ENCODE peak calls at places on chromosomes 1 and 21, in five cellular contexts. I, X, N, C and S are unnamed samples.
A peak's percentile ranks its signal among the peaks of the same experiment; 100 is the strongest.

GRCh38 chr1:9670085-9670484 is 18.6 kb downstream of the PIK3CD start:
- DNase-seq in I (no peak), X (no peak), N (no peak), C (no peak), S (no peak)

GRCh38 chr1:177053648-177054047 is 110.9 kb downstream of the ASTN1 start:
- DNase-seq in I (no peak), X (no peak), N (no peak), C (no peak), S (no peak)

GRCh38 chr21:38219049-38219628 is 37.7 kb upstream of the KCNJ15 start:
- DNase-seq in I (no peak), X (peak; percentile 88), N (peak; percentile 81), C (peak; percentile 49), S (no peak)

GRCh38 chr21:32308696-32309095 is 10.0 kb downstream of the MRAP start:
- DNase-seq in I (no peak), X (no peak), N (no peak), C (no peak), S (no peak)

GRCh38 chr1:10622896-10623295 is 148.1 kb downstream of the PEX14 start:
- DNase-seq in I (no peak), X (no peak), N (no peak), C (no peak), S (no peak)

GRCh38 chr1:150156868-150157603 is 7.3 kb downstream of the PLEKHO1 start:
- DNase-seq in I (no peak), X (no peak), N (no peak), C (no peak), S (no peak)

GRCh38 chr1:225933072-225933471 is 7.9 kb downstream of the LEFTY2 start:
- DNase-seq in I (no peak), X (no peak), N (no peak), C (no peak), S (no peak)

GRCh38 chr21:35548904-35549615 is 500.0 kb upstream of the RUNX1 start:
- DNase-seq in I (no peak), X (no peak), N (no peak), C (no peak), S (no peak)

GRCh38 chr1:42312576-42313212 is 22.3 kb downstream of the FOXJ3 start:
- DNase-seq in I (no peak), X (no peak), N (peak; percentile 59), C (no peak), S (no peak)

GRCh38 chr1:243706563-243706962 is 143.5 kb downstream of the AKT3 start:
- DNase-seq in I (no peak), X (no peak), N (no peak), C (no peak), S (no peak)

GRCh38 chr1:76827066-76827465 is 40.2 kb upstream of the ST6GALNAC5 start:
- DNase-seq in I (no peak), X (no peak), N (no peak), C (no peak), S (no peak)

GRCh38 chr1:97745912-97746311 is 174.9 kb downstream of the DPYD start:
- DNase-seq in I (no peak), X (no peak), N (no peak), C (no peak), S (no peak)

GRCh38 chr1:227953022-227953412 is 5.3 kb upstream of the WNT9A start:
- DNase-seq in I (no peak), X (no peak), N (no peak), C (no peak), S (no peak)

GRCh38 chr1:169325117-169325516 is 42.5 kb downstream of the NME7 start:
- DNase-seq in I (no peak), X (no peak), N (no peak), C (no peak), S (peak; percentile 29)

GRCh38 chr1:28642847-28643635 is at the start of gene TAF12:
- DNase-seq in I (peak; percentile 87), X (peak; percentile 98), N (peak; percentile 91), C (peak; percentile 87), S (peak; percentile 94)

GRCh38 chr1:51330331-51331201 is at the start of gene TTC39A:
- DNase-seq in I (no peak), X (no peak), N (no peak), C (no peak), S (no peak)

GRCh38 chr1:171403396-171403795 is 81.9 kb upstream of the PRRC2C start:
- DNase-seq in I (no peak), X (peak; percentile 36), N (no peak), C (no peak), S (no peak)

GRCh38 chr1:244082969-244083368 is 31.9 kb downstream of the ZBTB18 start:
- DNase-seq in I (no peak), X (no peak), N (no peak), C (no peak), S (no peak)

GRCh38 chr1:29685387-29685786 is 449.1 kb downstream of the PTPRU start:
- DNase-seq in I (peak; percentile 17), X (no peak), N (no peak), C (no peak), S (no peak)

GRCh38 chr1:15719721-15720120 is 16.3 kb upstream of the SLC25A34 start:
- DNase-seq in I (no peak), X (no peak), N (no peak), C (no peak), S (no peak)

GRCh38 chr1:36583980-36584805 is 101.5 kb upstream of the CSF3R start:
- DNase-seq in I (no peak), X (no peak), N (no peak), C (no peak), S (no peak)

GRCh38 chr1:35448344-35448801 is 108.8 kb downstream of the KIAA0319L start:
- DNase-seq in I (no peak), X (no peak), N (peak; percentile 10), C (no peak), S (no peak)

DNA sequence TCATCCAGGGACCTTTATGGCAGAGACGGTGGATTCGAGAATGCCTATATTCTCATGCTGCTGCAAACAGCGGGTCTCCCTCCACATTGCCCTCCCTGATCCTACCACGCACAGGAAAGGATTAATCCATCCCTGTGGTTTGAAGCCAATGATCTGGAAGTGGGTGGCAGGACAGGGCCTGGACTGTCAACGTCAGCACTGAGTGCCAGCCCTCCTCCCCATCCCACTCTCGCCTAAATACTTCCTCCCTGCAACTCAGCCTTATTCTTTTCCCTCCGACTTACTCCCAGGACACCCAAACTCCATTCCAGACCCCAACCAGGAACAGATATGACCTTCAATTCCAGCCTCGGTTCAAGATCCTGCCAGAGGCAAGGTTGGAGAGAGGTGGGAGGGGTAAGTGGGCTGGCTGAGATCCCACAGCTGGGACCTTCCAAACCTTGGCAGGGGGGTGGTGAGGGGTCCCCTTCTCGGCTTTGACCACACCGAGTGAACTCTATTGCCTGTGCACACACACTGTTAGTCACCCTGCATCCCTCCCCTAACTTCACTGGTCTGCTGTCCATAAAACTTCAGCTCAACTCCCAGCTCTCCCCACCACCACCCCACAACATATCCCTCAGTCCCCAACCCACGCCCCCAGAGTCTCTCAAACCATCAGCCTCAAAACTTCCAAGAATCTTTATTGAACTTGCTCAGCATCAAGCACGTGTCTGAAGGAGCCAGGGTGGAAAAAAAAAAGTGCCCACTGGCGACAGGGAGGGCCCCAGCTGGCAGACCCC is 2.4 kb upstream of the S100A5 start:
- DNase-seq in I (peak; percentile 22), X (no peak), N (no peak), C (no peak), S (no peak)
- H3K4me3 ChIP-seq in I (no peak overlapping the region), X (no peak overlapping the region), N (no peak overlapping the region), C (peak overlapping the region; percentile 56), S (no peak overlapping the region)

GRCh38 chr1:2809656-2810055 is 8.2 kb upstream of the TTC34 start:
- DNase-seq in I (no peak), X (no peak), N (no peak), C (no peak), S (no peak)

GRCh38 chr1:2808386-2808705 is 6.9 kb upstream of the TTC34 start:
- DNase-seq in I (no peak), X (no peak), N (no peak), C (no peak), S (no peak)

GRCh38 chr1:2810281-2810680 is 8.8 kb upstream of the TTC34 start:
- DNase-seq in I (no peak), X (no peak), N (no peak), C (no peak), S (no peak)

GRCh38 chr1:2807678-2808385 is 6.3 kb upstream of the TTC34 start:
- DNase-seq in I (no peak), X (no peak), N (no peak), C (no peak), S (no peak)

GRCh38 chr1:2808831-2809605 is 7.5 kb upstream of the TTC34 start:
- DNase-seq in I (no peak), X (no peak), N (no peak), C (no peak), S (no peak)
- H3K9me3 ChIP-seq in I (peaks cover 4% of the 10 kb centered on the region), X (peaks cover 21% of the 10 kb centered on the region), N (no peaks in the 10 kb centered on the region), C (no peaks in the 10 kb centered on the region), S (no peaks in the 10 kb centered on the region)

GRCh38 chr1:100050139-100050538 is 80.3 kb downstream of the SLC35A3 start:
- DNase-seq in I (no peak), X (no peak), N (no peak), C (no peak), S (no peak)

GRCh38 chr1:100053119-100053518 is 79.6 kb downstream of the SASS6 start:
- DNase-seq in I (no peak), X (no peak), N (no peak), C (no peak), S (no peak)

GRCh38 chr1:100053727-100054126 is 79.0 kb downstream of the SASS6 start:
- DNase-seq in I (no peak), X (no peak), N (no peak), C (no peak), S (no peak)

DNA sequence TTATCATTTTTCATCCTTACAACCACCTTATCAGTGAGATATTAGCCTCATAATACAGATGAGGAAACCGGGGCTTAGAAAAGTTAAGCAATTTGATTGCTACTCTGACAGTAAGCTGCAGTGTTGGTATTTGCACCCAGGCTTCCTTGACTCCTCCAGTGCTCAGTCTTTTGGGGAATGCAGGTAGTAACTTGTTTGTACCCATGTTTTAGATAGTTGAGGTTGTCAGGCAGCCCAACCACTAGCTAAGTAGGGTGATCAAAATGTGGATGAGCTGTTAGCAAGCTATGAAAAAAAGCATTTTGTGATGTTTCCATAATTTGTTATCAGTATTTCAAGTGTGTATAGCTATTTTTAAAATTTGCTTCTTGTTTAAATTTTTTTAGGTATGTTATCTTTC is 80.8 kb downstream of the SASS6 start:
- DNase-seq in I (no peak), X (no peak), N (no peak), C (no peak), S (no peak)
- H3K4me1 ChIP-seq in I (peaks cover 9% of the 10 kb centered on the region), X (no peaks in the 10 kb centered on the region), N (no peaks in the 10 kb centered on the region), C (peaks cover 28% of the 10 kb centered on the region), S (peaks cover 21% of the 10 kb centered on the region)

GRCh38 chr1:43976890-43977289 is 2.1 kb upstream of the B4GALT2 start:
- DNase-seq in I (no peak), X (no peak), N (no peak), C (no peak), S (no peak)

GRCh38 chr1:43979261-43979527 is 184 bp downstream of the B4GALT2 start:
- DNase-seq in I (no peak), X (no peak), N (no peak), C (no peak), S (no peak)

GRCh38 chr1:43978551-43979260 is at the start of gene B4GALT2:
- DNase-seq in I (no peak), X (no peak), N (peak; percentile 30), C (peak; percentile 25), S (peak; percentile 45)

GRCh38 chr1:43978264-43978550 is 803 bp upstream of the B4GALT2 start:
- DNase-seq in I (no peak), X (no peak), N (no peak), C (no peak), S (no peak)

GRCh38 chr1:43977376-43978263 is 1.4 kb upstream of the B4GALT2 start:
- DNase-seq in I (no peak), X (no peak), N (no peak), C (no peak), S (no peak)
- H3K4me3 ChIP-seq in I (no peak overlapping the region), X (peak overlapping the region; percentile 64), N (no peak overlapping the region), C (no peak overlapping the region), S (no peak overlapping the region)